ENCODE peak calls at places on chromosomes 2 and 18, in four cellular contexts. M is HL-60, W is SK-N-SH, C is ovary. S is an unnamed sample.

GRCh38 chr2:121038831-121039230 is 246.2 kb downstream of the TFCP2L1 start:
- DNase-seq in W (peak), M (no peak), C (no peak), S (peak)

GRCh38 chr18:63213936-63214671 is 105.5 kb downstream of the BCL2 start:
- DNase-seq in W (no peak), C (no peak), M (no peak), S (no peak)

GRCh38 chr2:235639387-235639786 is 145.5 kb downstream of the AGAP1 start:
- DNase-seq in W (peak), M (no peak), C (peak), S (no peak)

GRCh38 chr2:196566969-196567666 is 72.4 kb upstream of the CCDC150 start:
- DNase-seq in C (no peak), M (peak), W (no peak), S (no peak)

GRCh38 chr2:173441222-173441621 is 86.5 kb downstream of the CDCA7 start:
- DNase-seq in M (no peak), W (no peak), C (no peak), S (no peak)

GRCh38 chr18:63099848-63100625 is 219.5 kb downstream of the BCL2 start:
- DNase-seq in M (peak), W (no peak), C (no peak), S (no peak)

GRCh38 chr2:121283670-121284245 is 1.2 kb downstream of the TFCP2L1 start:
- DNase-seq in W (no peak), M (no peak), C (no peak), S (no peak)

GRCh38 chr2:103361712-103362111 is 599.9 kb downstream of the TMEM182 start:
- DNase-seq in M (no peak), C (no peak), W (peak), S (peak)

GRCh38 chr2:10774394-10774793 is 38.2 kb downstream of the PDIA6 start:
- DNase-seq in W (peak), M (no peak), C (no peak), S (no peak)

GRCh38 chr2:37590119-37590571 is 81.3 kb downstream of the CDC42EP3 start:
- DNase-seq in W (no peak), M (no peak), C (peak), S (no peak)

DNA sequence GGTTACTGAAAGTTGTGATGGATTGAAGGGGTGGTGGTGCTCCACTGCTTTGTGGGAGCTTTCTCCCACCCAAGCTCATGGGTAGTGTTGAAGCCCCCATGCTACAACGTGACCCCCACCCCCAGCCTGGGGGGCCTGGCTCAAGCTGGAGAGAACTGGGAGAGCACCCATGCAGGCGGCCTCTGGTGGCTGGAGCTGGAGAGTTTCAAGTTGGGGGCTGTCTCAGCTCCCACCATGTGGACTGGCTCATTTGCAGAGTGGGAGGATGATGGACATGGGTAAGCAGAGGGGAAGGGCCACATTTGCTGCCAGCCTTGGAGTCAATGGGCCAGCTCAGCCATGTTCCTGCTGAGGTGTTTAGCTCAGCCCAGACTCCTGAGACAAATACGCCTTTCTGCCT is 62.8 kb downstream of the INPP4A start:
- DNase-seq in C (no peak), W (no peak), M (no peak), S (no peak)
- H3K27ac ChIP-seq in C (no peak), W (no peak), M (peak), S (peak)

DNA sequence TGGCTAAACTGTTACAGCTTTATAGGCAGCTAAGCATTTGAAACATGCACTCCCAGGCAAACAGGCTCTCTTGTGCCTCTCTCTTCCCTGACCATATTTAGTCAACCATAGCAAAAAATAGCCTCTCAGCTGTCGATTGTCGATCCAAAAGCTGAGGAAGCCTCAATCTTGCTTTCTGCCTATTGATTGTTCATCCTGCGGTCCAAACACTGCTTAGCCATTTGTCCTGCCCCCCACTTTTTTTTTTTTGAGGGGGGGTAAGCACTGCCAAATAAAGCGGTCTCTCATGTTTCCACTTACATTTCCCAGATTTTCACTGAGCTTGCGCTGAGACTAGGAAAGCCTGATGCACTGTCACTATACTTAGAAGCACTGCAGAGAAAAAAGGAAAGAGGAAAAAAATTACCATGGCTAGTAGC is 90.8 kb downstream of the MIB1 start:
- DNase-seq in W (no peak), C (peak), M (no peak), S (no peak)
- H3K4me3 ChIP-seq in W (no peak), C (peak), M (no peak), S (no peak)

DNA sequence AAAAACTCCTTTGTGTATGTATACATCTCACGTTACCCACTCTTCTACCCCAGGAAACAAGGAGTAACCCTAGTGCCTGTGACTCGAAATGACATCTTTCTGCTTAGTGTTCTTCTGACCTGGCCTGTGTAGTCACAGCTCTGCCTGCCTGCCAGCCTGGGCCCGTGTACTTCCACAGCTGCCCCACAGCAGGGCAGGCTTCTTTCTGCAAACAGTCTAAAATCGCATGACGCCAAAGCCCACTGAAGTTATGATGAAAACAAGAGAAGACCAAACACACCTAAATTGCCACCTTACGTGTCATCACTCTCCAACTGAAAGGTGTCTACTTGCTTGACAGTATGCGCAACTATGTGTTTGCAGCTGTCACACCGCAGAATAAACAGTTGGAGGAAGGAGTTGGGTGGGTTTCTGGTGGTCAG is 1.5 kb downstream of the GAREM1 start:
- DNase-seq in M (no peak), W (peak), C (peak), S (peak)
- TF ChIP-seq CTCF in M (no peak), W (peak), C (no peak), S (peak)

GRCh38 chr2:157843935-157844334 is 32.2 kb downstream of the ACVR1 start:
- DNase-seq in W (no peak), M (no peak), C (no peak), S (no peak)

GRCh38 chr2:157839822-157840221 is 36.3 kb downstream of the ACVR1 start:
- DNase-seq in M (no peak), W (peak), C (no peak), S (no peak)

GRCh38 chr2:157841485-157841884 is 34.6 kb downstream of the ACVR1 start:
- DNase-seq in C (no peak), W (no peak), M (no peak), S (no peak)

GRCh38 chr2:157840568-157841156 is 35.5 kb downstream of the ACVR1 start:
- DNase-seq in M (no peak), C (peak), W (no peak), S (peak)

GRCh38 chr2:157842106-157842879 is 33.8 kb downstream of the ACVR1 start:
- DNase-seq in M (no peak), C (no peak), W (no peak), S (no peak)
- H3K27ac ChIP-seq in M (no peak), C (no peak), W (no peak), S (peak)

GRCh38 chr18:68803371-68803770 is 5.5 kb downstream of the CCDC102B start:
- DNase-seq in W (no peak), C (peak), M (no peak), S (peak)

GRCh38 chr18:68796936-68797690 is 767 bp upstream of the CCDC102B start:
- DNase-seq in C (no peak), W (no peak), M (no peak), S (no peak)

GRCh38 chr18:68800075-68800474 is 2.2 kb downstream of the CCDC102B start:
- DNase-seq in W (no peak), M (no peak), C (no peak), S (no peak)

GRCh38 chr18:68797901-68798300 is at the start of gene CCDC102B:
- DNase-seq in W (peak), M (no peak), C (no peak), S (no peak)
- H3K4me3 ChIP-seq in W (peak), M (no peak), C (no peak), S (peak)

GRCh38 chr2:39325966-39326365 is 82.2 kb upstream of the CDKL4 start:
- DNase-seq in M (no peak), C (no peak), W (no peak), S (no peak)

DNA sequence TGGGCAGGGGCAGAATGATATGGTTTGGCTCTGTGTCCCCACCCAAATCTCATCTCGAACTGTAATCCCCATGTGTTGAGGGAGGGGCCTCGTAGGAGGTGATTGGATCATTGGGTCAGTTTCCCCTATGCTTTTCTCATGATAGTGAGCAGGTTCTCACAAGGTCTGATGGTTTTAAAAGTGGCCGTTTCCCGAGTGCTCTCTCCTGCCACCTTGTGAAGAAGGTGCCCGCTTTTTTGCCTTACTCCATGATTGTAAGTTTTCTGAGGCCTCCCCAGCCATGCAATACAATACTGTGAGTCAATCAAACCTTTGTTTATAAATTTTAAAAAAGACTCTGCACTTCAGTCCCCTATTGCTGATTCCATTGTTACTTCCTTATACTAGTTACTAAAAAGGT is 82.9 kb upstream of the CDKL4 start:
- DNase-seq in W (no peak), M (no peak), C (no peak), S (no peak)
- TF ChIP-seq CTCF in W (peak), M (no peak), C (no peak), S (no peak)

DNA sequence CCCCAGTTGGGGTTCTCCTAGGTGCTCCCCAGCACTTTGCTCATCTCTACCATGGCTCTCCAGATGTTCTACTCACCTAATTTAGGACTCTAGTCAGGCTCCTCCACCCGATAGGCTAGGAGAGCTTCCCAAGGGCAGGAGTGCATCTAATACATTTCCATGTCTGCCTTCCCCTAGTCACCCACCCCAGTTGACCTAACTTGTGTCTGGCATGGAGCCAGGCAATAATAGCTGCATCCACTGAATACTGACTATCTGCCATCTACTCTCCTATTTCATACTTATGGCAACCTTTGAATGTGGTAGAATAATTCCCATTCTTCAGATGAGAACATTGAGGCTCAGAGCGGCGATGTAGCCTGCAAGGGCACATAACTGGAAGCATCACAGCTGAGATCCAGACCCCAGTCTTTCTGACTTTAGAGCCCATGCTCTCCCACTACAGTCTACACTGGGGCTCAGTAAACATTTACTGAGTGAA is 71.8 kb upstream of the YWHAQ start:
- DNase-seq in W (no peak), M (no peak), C (no peak), S (no peak)
- H3K27ac ChIP-seq in W (no peak), M (no peak), C (no peak), S (no peak)